ENCODE peak calls at places on chromosomes 2 and 18, in seven cellular contexts. E, N, V, R, P, G and X are unnamed samples.

GRCh38 chr18:25177631-25178030 is 174.3 kb downstream of the ZNF521 start:
- DNase-seq in E (no peak), N (no peak), V (no peak), R (no peak), P (no peak), G (no peak), X (no peak)

GRCh38 chr2:9995059-9995458 is 43.6 kb downstream of the GRHL1 start:
- DNase-seq in E (no peak), N (no peak), V (no peak), R (no peak), P (no peak), G (no peak), X (no peak)

GRCh38 chr2:61962095-61962984 is 56.9 kb downstream of the COMMD1 start:
- DNase-seq in E (no peak), N (no peak), V (no peak), R (no peak), P (no peak), G (no peak), X (no peak)

GRCh38 chr2:101900375-101900774 is 91.4 kb upstream of the IL1R2 start:
- DNase-seq in E (no peak), N (no peak), V (no peak), R (no peak), P (no peak), G (no peak), X (no peak)

GRCh38 chr2:241798631-241799521 is 10.1 kb upstream of the NEU4 start:
- DNase-seq in E (no peak), N (no peak), V (peak; percentile 58), R (no peak), P (no peak), G (peak; percentile 12), X (no peak)

GRCh38 chr2:88053301-88053700 is 2.3 kb downstream of the KRCC1 start:
- DNase-seq in E (no peak), N (no peak), V (no peak), R (no peak), P (no peak), G (no peak), X (no peak)

GRCh38 chr2:105571445-105571987 is 172.7 kb upstream of the FHL2 start:
- DNase-seq in E (no peak), N (no peak), V (no peak), R (no peak), P (no peak), G (no peak), X (no peak)

GRCh38 chr18:9792565-9793226 is 84.6 kb downstream of the RAB31 start:
- DNase-seq in E (no peak), N (no peak), V (no peak), R (no peak), P (peak; percentile 71), G (no peak), X (no peak)

GRCh38 chr18:32328379-32328778 is 138.5 kb downstream of the MEP1B start:
- DNase-seq in E (no peak), N (no peak), V (no peak), R (no peak), P (no peak), G (no peak), X (no peak)

GRCh38 chr2:216474925-216475670 is 23.5 kb upstream of the RPL37A start:
- DNase-seq in E (no peak), N (no peak), V (no peak), R (no peak), P (no peak), G (no peak), X (no peak)

GRCh38 chr18:10057808-10058791 is 144.3 kb downstream of the VAPA start:
- DNase-seq in E (peak; percentile 28), N (no peak), V (no peak), R (no peak), P (no peak), G (no peak), X (no peak)

GRCh38 chr2:237264480-237265219 is 149.3 kb downstream of the COL6A3 start:
- DNase-seq in E (no peak), N (no peak), V (peak; percentile 63), R (no peak), P (no peak), G (no peak), X (no peak)

GRCh38 chr18:9643549-9643948 is 29.2 kb upstream of the PPP4R1 start:
- DNase-seq in E (peak; percentile 73), N (no peak), V (no peak), R (no peak), P (no peak), G (no peak), X (no peak)

GRCh38 chr2:35035883-35036282 is 1319.7 kb upstream of the CRIM1 start:
- DNase-seq in E (no peak), N (no peak), V (no peak), R (no peak), P (no peak), G (no peak), X (no peak)

GRCh38 chr2:113791697-113792590 is 35.5 kb upstream of the SLC35F5 start:
- DNase-seq in E (no peak), N (no peak), V (no peak), R (no peak), P (no peak), G (no peak), X (no peak)